ENCODE peak calls at places on chromosomes 4 and X, in nine cellular contexts. One of them, this sample, is unnamed.
A peak's percentile ranks its signal among the peaks of the same experiment; 100 is the strongest.

GRCh38 chrX:151753313-151754041 is 18.9 kb downstream of the CNGA2 start:
- DNase-seq in astrocyte: peak; percentile 36
- DNase-seq in Kasumi-1: peak; percentile 5
- DNase-seq in epithelial cell of prostate: no peak
- DNase-seq in activated naive CD8-positive, alpha-beta T cell treated with anti-CD3 and anti-CD28 coated beads, Interleukin-2, amount 50 U/mL, for 24 hours: peak; percentile 10
- DNase-seq in skeletal muscle cell: peak; percentile 11
- DNase-seq in EH: peak; percentile 56
- DNase-seq in NCI-H1048: no peak
- DNase-seq in GM23248: peak; percentile 84
- DNase-seq in this sample: peak; percentile 23

GRCh38 chrX:72382199-72382590 is 76.5 kb upstream of the CITED1 start:
- DNase-seq in skeletal muscle cell: no peak
- DNase-seq in NCI-H1048: no peak
- DNase-seq in epithelial cell of prostate: no peak
- DNase-seq in GM23248: no peak
- DNase-seq in astrocyte: peak; percentile 24
- DNase-seq in Kasumi-1: peak; percentile 22
- DNase-seq in EH: no peak
- DNase-seq in activated naive CD8-positive, alpha-beta T cell treated with anti-CD3 and anti-CD28 coated beads, Interleukin-2, amount 50 U/mL, for 24 hours: no peak
- DNase-seq in this sample: no peak

GRCh38 chr4:165709973-165710526 is 163.0 kb upstream of the TLL1 start:
- DNase-seq in Kasumi-1: no peak
- DNase-seq in GM23248: no peak
- DNase-seq in activated naive CD8-positive, alpha-beta T cell treated with anti-CD3 and anti-CD28 coated beads, Interleukin-2, amount 50 U/mL, for 24 hours: no peak
- DNase-seq in NCI-H1048: no peak
- DNase-seq in astrocyte: no peak
- DNase-seq in epithelial cell of prostate: no peak
- DNase-seq in EH: no peak
- DNase-seq in skeletal muscle cell: no peak
- DNase-seq in this sample: no peak

GRCh38 chrX:101409043-101409442 is 1.0 kb downstream of the HNRNPH2 start:
- DNase-seq in activated naive CD8-positive, alpha-beta T cell treated with anti-CD3 and anti-CD28 coated beads, Interleukin-2, amount 50 U/mL, for 24 hours: no peak
- DNase-seq in epithelial cell of prostate: no peak
- DNase-seq in Kasumi-1: no peak
- DNase-seq in GM23248: peak; percentile 40
- DNase-seq in EH: peak; percentile 20
- DNase-seq in astrocyte: no peak
- DNase-seq in skeletal muscle cell: no peak
- DNase-seq in NCI-H1048: no peak
- DNase-seq in this sample: no peak

GRCh38 chr4:161320377-161320776 is 843.4 kb downstream of the FSTL5 start:
- DNase-seq in GM23248: peak; percentile 1
- DNase-seq in epithelial cell of prostate: no peak
- DNase-seq in skeletal muscle cell: no peak
- DNase-seq in Kasumi-1: peak; percentile 47
- DNase-seq in EH: no peak
- DNase-seq in NCI-H1048: peak; percentile 3
- DNase-seq in activated naive CD8-positive, alpha-beta T cell treated with anti-CD3 and anti-CD28 coated beads, Interleukin-2, amount 50 U/mL, for 24 hours: no peak
- DNase-seq in astrocyte: peak; percentile 10
- DNase-seq in this sample: peak; percentile 11

GRCh38 chr4:41452484-41453225 is 85.3 kb upstream of the LIMCH1 start:
- DNase-seq in astrocyte: no peak
- DNase-seq in GM23248: no peak
- DNase-seq in Kasumi-1: no peak
- DNase-seq in EH: no peak
- DNase-seq in NCI-H1048: no peak
- DNase-seq in epithelial cell of prostate: no peak
- DNase-seq in skeletal muscle cell: no peak
- DNase-seq in activated naive CD8-positive, alpha-beta T cell treated with anti-CD3 and anti-CD28 coated beads, Interleukin-2, amount 50 U/mL, for 24 hours: no peak
- DNase-seq in this sample: no peak

GRCh38 chr4:119025440-119025839 is 110.2 kb upstream of the MYOZ2 start:
- DNase-seq in NCI-H1048: no peak
- DNase-seq in astrocyte: peak; percentile 68
- DNase-seq in activated naive CD8-positive, alpha-beta T cell treated with anti-CD3 and anti-CD28 coated beads, Interleukin-2, amount 50 U/mL, for 24 hours: no peak
- DNase-seq in skeletal muscle cell: no peak
- DNase-seq in EH: peak; percentile 74
- DNase-seq in GM23248: peak; percentile 84
- DNase-seq in Kasumi-1: peak; percentile 22
- DNase-seq in epithelial cell of prostate: peak; percentile 68
- DNase-seq in this sample: peak; percentile 51

GRCh38 chr4:153933851-153934688 is 145.2 kb upstream of the SFRP2 start:
- DNase-seq in GM23248: peak; percentile 14
- DNase-seq in astrocyte: no peak
- DNase-seq in epithelial cell of prostate: no peak
- DNase-seq in EH: no peak
- DNase-seq in NCI-H1048: no peak
- DNase-seq in activated naive CD8-positive, alpha-beta T cell treated with anti-CD3 and anti-CD28 coated beads, Interleukin-2, amount 50 U/mL, for 24 hours: no peak
- DNase-seq in skeletal muscle cell: no peak
- DNase-seq in Kasumi-1: no peak
- DNase-seq in this sample: no peak

GRCh38 chrX:102832661-102833060 is 104.4 kb upstream of the RAB40AL start:
- DNase-seq in activated naive CD8-positive, alpha-beta T cell treated with anti-CD3 and anti-CD28 coated beads, Interleukin-2, amount 50 U/mL, for 24 hours: no peak
- DNase-seq in GM23248: peak; percentile 85
- DNase-seq in EH: peak; percentile 76
- DNase-seq in astrocyte: peak; percentile 65
- DNase-seq in NCI-H1048: no peak
- DNase-seq in Kasumi-1: no peak
- DNase-seq in epithelial cell of prostate: no peak
- DNase-seq in skeletal muscle cell: peak; percentile 25
- DNase-seq in this sample: peak; percentile 16

GRCh38 chr4:181860157-181860556 is 383.0 kb upstream of the TENM3 start:
- DNase-seq in NCI-H1048: no peak
- DNase-seq in GM23248: peak; percentile 9
- DNase-seq in astrocyte: peak; percentile 89
- DNase-seq in EH: peak; percentile 87
- DNase-seq in skeletal muscle cell: peak; percentile 39
- DNase-seq in activated naive CD8-positive, alpha-beta T cell treated with anti-CD3 and anti-CD28 coated beads, Interleukin-2, amount 50 U/mL, for 24 hours: no peak
- DNase-seq in epithelial cell of prostate: no peak
- DNase-seq in Kasumi-1: no peak
- DNase-seq in this sample: no peak

GRCh38 chrX:9456250-9457074 is 8.4 kb upstream of the TBL1X start:
- DNase-seq in NCI-H1048: no peak
- DNase-seq in Kasumi-1: peak; percentile 30
- DNase-seq in activated naive CD8-positive, alpha-beta T cell treated with anti-CD3 and anti-CD28 coated beads, Interleukin-2, amount 50 U/mL, for 24 hours: peak; percentile 21
- DNase-seq in astrocyte: no peak
- DNase-seq in epithelial cell of prostate: no peak
- DNase-seq in skeletal muscle cell: no peak
- DNase-seq in GM23248: no peak
- DNase-seq in EH: no peak
- DNase-seq in this sample: no peak

GRCh38 chrX:86946569-86946968 is 571.0 kb upstream of the KLHL4 start:
- DNase-seq in activated naive CD8-positive, alpha-beta T cell treated with anti-CD3 and anti-CD28 coated beads, Interleukin-2, amount 50 U/mL, for 24 hours: no peak
- DNase-seq in GM23248: peak; percentile 17
- DNase-seq in epithelial cell of prostate: no peak
- DNase-seq in astrocyte: no peak
- DNase-seq in Kasumi-1: peak; percentile 19
- DNase-seq in NCI-H1048: no peak
- DNase-seq in EH: peak; percentile 0
- DNase-seq in skeletal muscle cell: no peak
- DNase-seq in this sample: peak; percentile 0

GRCh38 chrX:84187501-84188319 is at the start of gene RPS6KA6:
- DNase-seq in skeletal muscle cell: no peak
- DNase-seq in astrocyte: peak; percentile 22
- DNase-seq in epithelial cell of prostate: no peak
- DNase-seq in NCI-H1048: no peak
- DNase-seq in activated naive CD8-positive, alpha-beta T cell treated with anti-CD3 and anti-CD28 coated beads, Interleukin-2, amount 50 U/mL, for 24 hours: peak; percentile 2
- DNase-seq in EH: peak; percentile 56
- DNase-seq in GM23248: peak; percentile 63
- DNase-seq in Kasumi-1: no peak
- DNase-seq in this sample: no peak

GRCh38 chrX:119919835-119920585 is 23.5 kb downstream of the NKAP start:
- DNase-seq in EH: no peak
- DNase-seq in skeletal muscle cell: no peak
- DNase-seq in astrocyte: no peak
- DNase-seq in activated naive CD8-positive, alpha-beta T cell treated with anti-CD3 and anti-CD28 coated beads, Interleukin-2, amount 50 U/mL, for 24 hours: no peak
- DNase-seq in NCI-H1048: no peak
- DNase-seq in Kasumi-1: no peak
- DNase-seq in GM23248: no peak
- DNase-seq in epithelial cell of prostate: no peak
- DNase-seq in this sample: no peak

GRCh38 chrX:149040873-149041535 is 464.1 kb downstream of the IDS start:
- DNase-seq in NCI-H1048: no peak
- DNase-seq in GM23248: peak; percentile 26
- DNase-seq in activated naive CD8-positive, alpha-beta T cell treated with anti-CD3 and anti-CD28 coated beads, Interleukin-2, amount 50 U/mL, for 24 hours: no peak
- DNase-seq in epithelial cell of prostate: no peak
- DNase-seq in skeletal muscle cell: no peak
- DNase-seq in astrocyte: peak; percentile 34
- DNase-seq in EH: no peak
- DNase-seq in Kasumi-1: no peak
- DNase-seq in this sample: no peak

GRCh38 chr4:74293558-74293957 is 14.7 kb upstream of the EPGN start:
- DNase-seq in epithelial cell of prostate: no peak
- DNase-seq in Kasumi-1: no peak
- DNase-seq in EH: no peak
- DNase-seq in activated naive CD8-positive, alpha-beta T cell treated with anti-CD3 and anti-CD28 coated beads, Interleukin-2, amount 50 U/mL, for 24 hours: no peak
- DNase-seq in GM23248: no peak
- DNase-seq in astrocyte: peak; percentile 13
- DNase-seq in NCI-H1048: no peak
- DNase-seq in skeletal muscle cell: peak; percentile 9
- DNase-seq in this sample: no peak

GRCh38 chr4:70855464-70855863 is 15.8 kb upstream of the GRSF1 start:
- DNase-seq in activated naive CD8-positive, alpha-beta T cell treated with anti-CD3 and anti-CD28 coated beads, Interleukin-2, amount 50 U/mL, for 24 hours: no peak
- DNase-seq in EH: no peak
- DNase-seq in astrocyte: peak; percentile 72
- DNase-seq in NCI-H1048: no peak
- DNase-seq in GM23248: no peak
- DNase-seq in epithelial cell of prostate: no peak
- DNase-seq in Kasumi-1: no peak
- DNase-seq in skeletal muscle cell: no peak
- DNase-seq in this sample: no peak

GRCh38 chrX:108070891-108071290 is 20.5 kb downstream of the PSMD10 start:
- DNase-seq in astrocyte: peak; percentile 74
- DNase-seq in GM23248: peak; percentile 60
- DNase-seq in Kasumi-1: no peak
- DNase-seq in skeletal muscle cell: peak; percentile 4
- DNase-seq in EH: peak; percentile 43
- DNase-seq in epithelial cell of prostate: peak; percentile 51
- DNase-seq in activated naive CD8-positive, alpha-beta T cell treated with anti-CD3 and anti-CD28 coated beads, Interleukin-2, amount 50 U/mL, for 24 hours: no peak
- DNase-seq in NCI-H1048: no peak
- DNase-seq in this sample: peak; percentile 82

GRCh38 chr4:169745291-169745690 is 12.5 kb downstream of the HPF1 start:
- DNase-seq in activated naive CD8-positive, alpha-beta T cell treated with anti-CD3 and anti-CD28 coated beads, Interleukin-2, amount 50 U/mL, for 24 hours: no peak
- DNase-seq in GM23248: peak; percentile 77
- DNase-seq in EH: peak; percentile 78
- DNase-seq in skeletal muscle cell: peak; percentile 52
- DNase-seq in epithelial cell of prostate: no peak
- DNase-seq in Kasumi-1: no peak
- DNase-seq in astrocyte: peak; percentile 36
- DNase-seq in NCI-H1048: no peak
- DNase-seq in this sample: no peak

GRCh38 chr4:139686130-139686529 is 20.5 kb downstream of the MGST2 start:
- DNase-seq in Kasumi-1: no peak
- DNase-seq in GM23248: no peak
- DNase-seq in epithelial cell of prostate: no peak
- DNase-seq in astrocyte: no peak
- DNase-seq in EH: no peak
- DNase-seq in NCI-H1048: no peak
- DNase-seq in skeletal muscle cell: no peak
- DNase-seq in activated naive CD8-positive, alpha-beta T cell treated with anti-CD3 and anti-CD28 coated beads, Interleukin-2, amount 50 U/mL, for 24 hours: no peak
- DNase-seq in this sample: no peak

GRCh38 chr4:159105761-159106243 is 2.9 kb downstream of the RAPGEF2 start:
- DNase-seq in GM23248: peak; percentile 67
- DNase-seq in Kasumi-1: no peak
- DNase-seq in epithelial cell of prostate: no peak
- DNase-seq in NCI-H1048: no peak
- DNase-seq in activated naive CD8-positive, alpha-beta T cell treated with anti-CD3 and anti-CD28 coated beads, Interleukin-2, amount 50 U/mL, for 24 hours: peak; percentile 22
- DNase-seq in EH: peak; percentile 72
- DNase-seq in skeletal muscle cell: peak; percentile 25
- DNase-seq in astrocyte: peak; percentile 93
- DNase-seq in this sample: peak; percentile 10

GRCh38 chr4:117491531-117491930 is 406.2 kb upstream of the TRAM1L1 start:
- DNase-seq in Kasumi-1: no peak
- DNase-seq in epithelial cell of prostate: no peak
- DNase-seq in skeletal muscle cell: no peak
- DNase-seq in EH: no peak
- DNase-seq in astrocyte: no peak
- DNase-seq in GM23248: no peak
- DNase-seq in activated naive CD8-positive, alpha-beta T cell treated with anti-CD3 and anti-CD28 coated beads, Interleukin-2, amount 50 U/mL, for 24 hours: no peak
- DNase-seq in NCI-H1048: no peak
- DNase-seq in this sample: no peak

GRCh38 chr4:157220026-157220881 is at the start of gene GRIA2:
- DNase-seq in Kasumi-1: no peak
- DNase-seq in GM23248: peak; percentile 70
- DNase-seq in epithelial cell of prostate: no peak
- DNase-seq in skeletal muscle cell: peak; percentile 15
- DNase-seq in NCI-H1048: peak; percentile 41
- DNase-seq in activated naive CD8-positive, alpha-beta T cell treated with anti-CD3 and anti-CD28 coated beads, Interleukin-2, amount 50 U/mL, for 24 hours: peak; percentile 36
- DNase-seq in EH: peak; percentile 64
- DNase-seq in astrocyte: peak; percentile 53
- DNase-seq in this sample: peak; percentile 11

GRCh38 chrX:112147206-112147605 is 64.6 kb upstream of the TRPC5 start:
- DNase-seq in Kasumi-1: peak; percentile 0
- DNase-seq in activated naive CD8-positive, alpha-beta T cell treated with anti-CD3 and anti-CD28 coated beads, Interleukin-2, amount 50 U/mL, for 24 hours: no peak
- DNase-seq in skeletal muscle cell: no peak
- DNase-seq in astrocyte: no peak
- DNase-seq in NCI-H1048: no peak
- DNase-seq in epithelial cell of prostate: no peak
- DNase-seq in GM23248: peak; percentile 34
- DNase-seq in EH: no peak
- DNase-seq in this sample: no peak

GRCh38 chr4:147481577-147482109 is 746 bp downstream of the EDNRA start:
- DNase-seq in Kasumi-1: no peak
- DNase-seq in NCI-H1048: no peak
- DNase-seq in activated naive CD8-positive, alpha-beta T cell treated with anti-CD3 and anti-CD28 coated beads, Interleukin-2, amount 50 U/mL, for 24 hours: no peak
- DNase-seq in astrocyte: peak; percentile 31
- DNase-seq in epithelial cell of prostate: no peak
- DNase-seq in skeletal muscle cell: no peak
- DNase-seq in GM23248: peak; percentile 44
- DNase-seq in EH: peak; percentile 46
- DNase-seq in this sample: peak; percentile 20